ENCODE peak calls at places on chromosome 19, in nine cellular contexts. One of them, this sample, is unnamed.

GRCh38 chr19:18839465-18840287 is 7.9 kb downstream of the UPF1 start:
- DNase-seq in PC-3: no peak
- DNase-seq in HCT116: no peak
- DNase-seq in OCI-LY7: no peak
- DNase-seq in GM23338: peak; percentile 43
- DNase-seq in GM23248: no peak
- DNase-seq in SK-N-SH: no peak
- DNase-seq in neural progenitor cell: no peak
- DNase-seq in MM.1S: no peak
- DNase-seq in this sample: peak; percentile 44

GRCh38 chr19:51185868-51186215 is 39.0 kb upstream of the CD33 start:
- DNase-seq in PC-3: no peak
- DNase-seq in HCT116: no peak
- DNase-seq in OCI-LY7: no peak
- DNase-seq in GM23338: no peak
- DNase-seq in GM23248: no peak
- DNase-seq in SK-N-SH: no peak
- DNase-seq in neural progenitor cell: no peak
- DNase-seq in MM.1S: no peak
- DNase-seq in this sample: no peak

GRCh38 chr19:19224852-19225494 is 13.2 kb downstream of the NCAN start:
- DNase-seq in PC-3: peak; percentile 67
- DNase-seq in HCT116: peak; percentile 85
- DNase-seq in OCI-LY7: no peak
- DNase-seq in GM23338: peak; percentile 96
- DNase-seq in GM23248: peak; percentile 74
- DNase-seq in SK-N-SH: no peak
- DNase-seq in neural progenitor cell: peak; percentile 91
- DNase-seq in MM.1S: peak; percentile 56
- DNase-seq in this sample: peak; percentile 84

GRCh38 chr19:6862673-6863078 is 24.7 kb upstream of the ADGRE1 start:
- DNase-seq in PC-3: peak; percentile 96
- DNase-seq in HCT116: peak; percentile 81
- DNase-seq in OCI-LY7: peak; percentile 96
- DNase-seq in GM23338: peak; percentile 93
- DNase-seq in GM23248: peak; percentile 91
- DNase-seq in SK-N-SH: peak; percentile 65
- DNase-seq in neural progenitor cell: peak; percentile 89
- DNase-seq in MM.1S: peak; percentile 92
- DNase-seq in this sample: peak; percentile 87

GRCh38 chr19:23882493-23882892 is 32.2 kb upstream of the ZNF726 start:
- DNase-seq in PC-3: no peak
- DNase-seq in HCT116: no peak
- DNase-seq in OCI-LY7: no peak
- DNase-seq in GM23338: no peak
- DNase-seq in GM23248: peak; percentile 7
- DNase-seq in SK-N-SH: no peak
- DNase-seq in neural progenitor cell: no peak
- DNase-seq in MM.1S: no peak
- DNase-seq in this sample: peak; percentile 25

GRCh38 chr19:50266896-50267295 is 62.3 kb downstream of the KCNC3 start:
- DNase-seq in PC-3: peak; percentile 39
- DNase-seq in HCT116: peak; percentile 47
- DNase-seq in OCI-LY7: peak; percentile 54
- DNase-seq in GM23338: peak; percentile 96
- DNase-seq in GM23248: no peak
- DNase-seq in SK-N-SH: peak; percentile 50
- DNase-seq in neural progenitor cell: peak; percentile 53
- DNase-seq in MM.1S: peak; percentile 8
- DNase-seq in this sample: no peak

GRCh38 chr19:18495204-18495911 is 26.5 kb downstream of the ELL start:
- DNase-seq in PC-3: no peak
- DNase-seq in HCT116: no peak
- DNase-seq in OCI-LY7: no peak
- DNase-seq in GM23338: no peak
- DNase-seq in GM23248: no peak
- DNase-seq in SK-N-SH: peak; percentile 51
- DNase-seq in neural progenitor cell: peak; percentile 62
- DNase-seq in MM.1S: no peak
- DNase-seq in this sample: no peak

GRCh38 chr19:56104423-56104822 is 16.7 kb downstream of the ZNF787 start:
- DNase-seq in PC-3: no peak
- DNase-seq in HCT116: no peak
- DNase-seq in OCI-LY7: no peak
- DNase-seq in GM23338: no peak
- DNase-seq in GM23248: no peak
- DNase-seq in SK-N-SH: no peak
- DNase-seq in neural progenitor cell: no peak
- DNase-seq in MM.1S: no peak
- DNase-seq in this sample: no peak

GRCh38 chr19:32311371-32311770 is 34.0 kb upstream of the ZNF507 start:
- DNase-seq in PC-3: no peak
- DNase-seq in HCT116: no peak
- DNase-seq in OCI-LY7: no peak
- DNase-seq in GM23338: no peak
- DNase-seq in GM23248: no peak
- DNase-seq in SK-N-SH: no peak
- DNase-seq in neural progenitor cell: no peak
- DNase-seq in MM.1S: no peak
- DNase-seq in this sample: no peak

GRCh38 chr19:40419780-40420179 is 6.0 kb downstream of the SERTAD1 start:
- DNase-seq in PC-3: no peak
- DNase-seq in HCT116: no peak
- DNase-seq in OCI-LY7: no peak
- DNase-seq in GM23338: no peak
- DNase-seq in GM23248: no peak
- DNase-seq in SK-N-SH: no peak
- DNase-seq in neural progenitor cell: no peak
- DNase-seq in MM.1S: no peak
- DNase-seq in this sample: no peak

GRCh38 chr19:17867087-17867486 is 4.7 kb upstream of the SLC5A5 start:
- DNase-seq in PC-3: no peak
- DNase-seq in HCT116: no peak
- DNase-seq in OCI-LY7: no peak
- DNase-seq in GM23338: peak; percentile 27
- DNase-seq in GM23248: no peak
- DNase-seq in SK-N-SH: peak; percentile 31
- DNase-seq in neural progenitor cell: no peak
- DNase-seq in MM.1S: no peak
- DNase-seq in this sample: no peak

GRCh38 chr19:572891-573825 is 762 bp downstream of the BSG start:
- DNase-seq in PC-3: peak; percentile 47
- DNase-seq in HCT116: no peak
- DNase-seq in OCI-LY7: peak; percentile 49
- DNase-seq in GM23338: peak; percentile 59
- DNase-seq in GM23248: peak; percentile 82
- DNase-seq in SK-N-SH: peak; percentile 69
- DNase-seq in neural progenitor cell: peak; percentile 78
- DNase-seq in MM.1S: peak; percentile 28
- DNase-seq in this sample: peak; percentile 70

GRCh38 chr19:13977803-13978202 is 25.5 kb downstream of the DCAF15 start:
- DNase-seq in PC-3: no peak
- DNase-seq in HCT116: no peak
- DNase-seq in OCI-LY7: no peak
- DNase-seq in GM23338: no peak
- DNase-seq in GM23248: no peak
- DNase-seq in SK-N-SH: no peak
- DNase-seq in neural progenitor cell: no peak
- DNase-seq in MM.1S: no peak
- DNase-seq in this sample: no peak

GRCh38 chr19:13979224-13979623 is 26.9 kb downstream of the RFX1 start:
- DNase-seq in PC-3: no peak
- DNase-seq in HCT116: no peak
- DNase-seq in OCI-LY7: no peak
- DNase-seq in GM23338: no peak
- DNase-seq in GM23248: no peak
- DNase-seq in SK-N-SH: no peak
- DNase-seq in neural progenitor cell: peak; percentile 27
- DNase-seq in MM.1S: no peak
- DNase-seq in this sample: peak; percentile 49

GRCh38 chr19:13979686-13980085 is 26.4 kb downstream of the RFX1 start:
- DNase-seq in PC-3: no peak
- DNase-seq in HCT116: no peak
- DNase-seq in OCI-LY7: no peak
- DNase-seq in GM23338: no peak
- DNase-seq in GM23248: no peak
- DNase-seq in SK-N-SH: peak; percentile 51
- DNase-seq in neural progenitor cell: no peak
- DNase-seq in MM.1S: no peak
- DNase-seq in this sample: no peak

GRCh38 chr19:13978721-13979191 is 26.4 kb downstream of the DCAF15 start:
- DNase-seq in PC-3: no peak
- DNase-seq in HCT116: no peak
- DNase-seq in OCI-LY7: no peak
- DNase-seq in GM23338: no peak
- DNase-seq in GM23248: peak; percentile 46
- DNase-seq in SK-N-SH: no peak
- DNase-seq in neural progenitor cell: no peak
- DNase-seq in MM.1S: no peak
- DNase-seq in this sample: peak; percentile 46

GRCh38 chr19:13978306-13978705 is 26.0 kb downstream of the DCAF15 start:
- DNase-seq in PC-3: no peak
- DNase-seq in HCT116: no peak
- DNase-seq in OCI-LY7: peak; percentile 45
- DNase-seq in GM23338: peak; percentile 99
- DNase-seq in GM23248: peak; percentile 46
- DNase-seq in SK-N-SH: peak; percentile 81
- DNase-seq in neural progenitor cell: peak; percentile 97
- DNase-seq in MM.1S: no peak
- DNase-seq in this sample: peak; percentile 90
- H3K4me3 ChIP-seq in PC-3: no peak overlapping the region
- H3K4me3 ChIP-seq in HCT116: no peak overlapping the region
- H3K4me3 ChIP-seq in OCI-LY7: no peak overlapping the region
- H3K4me3 ChIP-seq in GM23338: peak overlapping the region; percentile 66
- H3K4me3 ChIP-seq in GM23248: peak overlapping the region; percentile 37
- H3K4me3 ChIP-seq in SK-N-SH: no peak overlapping the region
- H3K4me3 ChIP-seq in neural progenitor cell: peak overlapping the region; percentile 49
- H3K4me3 ChIP-seq in MM.1S: no peak overlapping the region
- H3K4me3 ChIP-seq in this sample: peak overlapping the region; percentile 45

DNA sequence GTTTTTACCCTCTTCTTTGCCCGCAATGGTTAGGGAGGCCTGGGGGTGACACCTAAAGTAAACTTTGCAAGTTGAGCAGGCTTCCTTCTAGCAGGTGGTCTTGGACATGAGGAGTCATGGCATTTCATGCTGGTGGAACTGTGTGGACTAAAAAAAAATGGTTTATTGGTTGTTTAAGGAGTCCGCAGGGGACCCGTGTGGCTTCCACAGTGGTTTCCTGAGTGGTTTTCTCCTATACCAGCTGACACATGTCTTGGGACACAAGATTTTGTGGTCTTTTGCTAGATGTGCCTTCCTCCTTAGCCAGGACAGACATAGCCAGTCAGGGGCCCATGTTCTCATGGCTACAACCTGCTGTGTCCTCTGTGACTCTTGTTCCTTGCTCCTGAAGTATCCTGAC is 1.5 kb downstream of the ZNF543 start:
- DNase-seq in PC-3: no peak
- DNase-seq in HCT116: no peak
- DNase-seq in OCI-LY7: no peak
- DNase-seq in GM23338: no peak
- DNase-seq in GM23248: no peak
- DNase-seq in SK-N-SH: no peak
- DNase-seq in neural progenitor cell: no peak
- DNase-seq in MM.1S: no peak
- DNase-seq in this sample: no peak
- TF ChIP-seq EZH2phosphoT487 in PC-3: no peak
- TF ChIP-seq EZH2phosphoT487 in HCT116: no peak
- TF ChIP-seq EZH2phosphoT487 in OCI-LY7: no peak
- TF ChIP-seq EZH2phosphoT487 in GM23338: no peak
- TF ChIP-seq EZH2phosphoT487 in GM23248: no peak
- TF ChIP-seq EZH2phosphoT487 in SK-N-SH: no peak
- TF ChIP-seq EZH2phosphoT487 in neural progenitor cell: no peak
- TF ChIP-seq EZH2phosphoT487 in MM.1S: no peak
- TF ChIP-seq EZH2phosphoT487 in this sample: no peak

GRCh38 chr19:2527716-2528115 is 51.8 kb downstream of the GADD45B start:
- DNase-seq in PC-3: no peak
- DNase-seq in HCT116: no peak
- DNase-seq in OCI-LY7: no peak
- DNase-seq in GM23338: no peak
- DNase-seq in GM23248: no peak
- DNase-seq in SK-N-SH: peak; percentile 12
- DNase-seq in neural progenitor cell: no peak
- DNase-seq in MM.1S: no peak
- DNase-seq in this sample: no peak

GRCh38 chr19:2524840-2525723 is 49.2 kb downstream of the GADD45B start:
- DNase-seq in PC-3: peak; percentile 87
- DNase-seq in HCT116: peak; percentile 87
- DNase-seq in OCI-LY7: no peak
- DNase-seq in GM23338: peak; percentile 43
- DNase-seq in GM23248: peak; percentile 94
- DNase-seq in SK-N-SH: no peak
- DNase-seq in neural progenitor cell: no peak
- DNase-seq in MM.1S: no peak
- DNase-seq in this sample: peak; percentile 84

GRCh38 chr19:2523630-2524311 is 47.8 kb downstream of the GADD45B start:
- DNase-seq in PC-3: no peak
- DNase-seq in HCT116: no peak
- DNase-seq in OCI-LY7: no peak
- DNase-seq in GM23338: peak; percentile 60
- DNase-seq in GM23248: peak; percentile 92
- DNase-seq in SK-N-SH: no peak
- DNase-seq in neural progenitor cell: peak; percentile 54
- DNase-seq in MM.1S: no peak
- DNase-seq in this sample: no peak

GRCh38 chr19:2527171-2527570 is 51.2 kb downstream of the GADD45B start:
- DNase-seq in PC-3: no peak
- DNase-seq in HCT116: no peak
- DNase-seq in OCI-LY7: no peak
- DNase-seq in GM23338: no peak
- DNase-seq in GM23248: no peak
- DNase-seq in SK-N-SH: no peak
- DNase-seq in neural progenitor cell: no peak
- DNase-seq in MM.1S: no peak
- DNase-seq in this sample: no peak

GRCh38 chr19:2524361-2524839 is 48.5 kb downstream of the GADD45B start:
- DNase-seq in PC-3: no peak
- DNase-seq in HCT116: no peak
- DNase-seq in OCI-LY7: no peak
- DNase-seq in GM23338: no peak
- DNase-seq in GM23248: no peak
- DNase-seq in SK-N-SH: no peak
- DNase-seq in neural progenitor cell: no peak
- DNase-seq in MM.1S: no peak
- DNase-seq in this sample: no peak
- H3K4me3 ChIP-seq in PC-3: peak overlapping the region; percentile 62
- H3K4me3 ChIP-seq in HCT116: peak overlapping the region; percentile 56
- H3K4me3 ChIP-seq in OCI-LY7: no peak overlapping the region
- H3K4me3 ChIP-seq in GM23338: no peak overlapping the region
- H3K4me3 ChIP-seq in GM23248: peak overlapping the region; percentile 56
- H3K4me3 ChIP-seq in SK-N-SH: no peak overlapping the region
- H3K4me3 ChIP-seq in neural progenitor cell: no peak overlapping the region
- H3K4me3 ChIP-seq in MM.1S: no peak overlapping the region
- H3K4me3 ChIP-seq in this sample: no peak overlapping the region

GRCh38 chr19:30512748-30513389 is 140.7 kb downstream of the ZNF536 start:
- DNase-seq in PC-3: no peak
- DNase-seq in HCT116: no peak
- DNase-seq in OCI-LY7: no peak
- DNase-seq in GM23338: no peak
- DNase-seq in GM23248: peak; percentile 3
- DNase-seq in SK-N-SH: peak; percentile 74
- DNase-seq in neural progenitor cell: no peak
- DNase-seq in MM.1S: no peak
- DNase-seq in this sample: no peak
- TF ChIP-seq EZH2phosphoT487 in PC-3: no peak
- TF ChIP-seq EZH2phosphoT487 in HCT116: no peak
- TF ChIP-seq EZH2phosphoT487 in OCI-LY7: no peak
- TF ChIP-seq EZH2phosphoT487 in GM23338: no peak
- TF ChIP-seq EZH2phosphoT487 in GM23248: no peak
- TF ChIP-seq EZH2phosphoT487 in SK-N-SH: no peak
- TF ChIP-seq EZH2phosphoT487 in neural progenitor cell: no peak
- TF ChIP-seq EZH2phosphoT487 in MM.1S: no peak
- TF ChIP-seq EZH2phosphoT487 in this sample: no peak